ENCODE peak calls at places on chromosomes 5 and 9, in nine cellular contexts. N is PC-9, E is tibial nerve, C is Peyer's patch, X is esophagus squamous epithelium, O is thoracic aorta, T is thyroid gland, H is pancreas, Z is GM12878. A is an unnamed sample.

GRCh38 chr5:96624631-96625030 is 37.5 kb upstream of the CAST start:
- DNase-seq in N (no peak), E (no peak), C (no peak), X (no peak), O (no peak), T (no peak), H (no peak), Z (no peak), A (no peak)

GRCh38 chr9:132946216-132946615 is 1.8 kb upstream of the TSC1 start:
- DNase-seq in N (no peak), E (no peak), C (no peak), X (no peak), O (no peak), T (no peak), H (no peak), Z (no peak), A (no peak)

GRCh38 chr9:37963936-37964739 is 60.2 kb upstream of the SLC25A51 start:
- DNase-seq in N (peak; percentile 60), E (peak; percentile 38), C (no peak), X (no peak), O (peak; percentile 60), T (no peak), H (peak; percentile 74), Z (no peak), A (peak; percentile 85)

GRCh38 chr5:87081511-87082372 is 185.9 kb upstream of the RASA1 start:
- DNase-seq in N (no peak), E (no peak), C (peak; percentile 78), X (no peak), O (no peak), T (peak; percentile 7), H (no peak), Z (peak; percentile 80), A (no peak)

GRCh38 chr5:171681061-171681460 is 104.6 kb upstream of the SMIM23 start:
- DNase-seq in N (no peak), E (no peak), C (no peak), X (no peak), O (no peak), T (no peak), H (no peak), Z (no peak), A (no peak)

GRCh38 chr5:137096149-137097103 is 402.7 kb downstream of the SPOCK1 start:
- DNase-seq in N (no peak), E (no peak), C (no peak), X (no peak), O (no peak), T (no peak), H (no peak), Z (no peak), A (no peak)

GRCh38 chr5:131393498-131393968 is 129.7 kb downstream of the CDC42SE2 start:
- DNase-seq in N (no peak), E (no peak), C (no peak), X (no peak), O (no peak), T (peak; percentile 84), H (no peak), Z (no peak), A (no peak)

GRCh38 chr5:132500931-132501628 is 10.5 kb upstream of the IRF1 start:
- DNase-seq in N (peak; percentile 45), E (no peak), C (peak; percentile 76), X (no peak), O (no peak), T (peak; percentile 67), H (peak; percentile 69), Z (no peak), A (peak; percentile 74)

GRCh38 chr5:134008257-134008749 is 3.5 kb upstream of the VDAC1 start:
- DNase-seq in N (no peak), E (no peak), C (no peak), X (no peak), O (no peak), T (no peak), H (no peak), Z (no peak), A (no peak)

GRCh38 chr5:67620386-67621039 is 423.9 kb upstream of the CD180 start:
- DNase-seq in N (no peak), E (no peak), C (no peak), X (no peak), O (no peak), T (peak; percentile 2), H (no peak), Z (no peak), A (no peak)

GRCh38 chr9:70411930-70412677 is 2.4 kb downstream of the KLF9 start:
- DNase-seq in N (peak; percentile 81), E (peak; percentile 60), C (peak; percentile 73), X (peak; percentile 6), O (no peak), T (peak; percentile 83), H (peak; percentile 81), Z (peak; percentile 51), A (peak; percentile 85)

DNA sequence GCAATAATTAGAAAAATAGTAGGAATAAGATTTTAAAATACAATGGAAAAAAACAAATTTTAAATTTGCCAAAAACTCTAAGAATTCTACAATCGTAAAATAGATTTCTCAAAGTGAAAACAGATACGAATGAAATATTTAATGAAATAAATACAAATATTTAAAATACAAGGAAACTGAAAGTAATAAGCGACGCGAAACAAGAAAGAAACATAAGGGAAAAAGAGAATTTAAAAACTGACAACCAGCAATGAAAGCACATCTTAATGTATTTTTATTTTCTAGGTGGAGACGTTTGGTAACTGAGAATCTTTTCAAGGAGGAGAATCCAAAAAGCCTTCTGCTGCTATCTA is 1.0 kb downstream of the ANXA2R start:
- DNase-seq in N (no peak), E (no peak), C (no peak), X (no peak), O (no peak), T (no peak), H (no peak), Z (no peak), A (no peak)
- H3K27me3 ChIP-seq in N (no peaks in the 10 kb centered on the region), E (no peaks in the 10 kb centered on the region), C (no peaks in the 10 kb centered on the region), X (no peaks in the 10 kb centered on the region), O (no peaks in the 10 kb centered on the region), T (peaks cover 48% of the 10 kb centered on the region), H (no peaks in the 10 kb centered on the region), Z (no peaks in the 10 kb centered on the region), A (peaks cover 27% of the 10 kb centered on the region)

GRCh38 chr5:52807723-52808122 is 20.0 kb downstream of the ITGA1 start:
- DNase-seq in N (no peak), E (no peak), C (no peak), X (no peak), O (no peak), T (no peak), H (no peak), Z (no peak), A (no peak)

GRCh38 chr5:52808316-52808901 is 20.7 kb downstream of the ITGA1 start:
- DNase-seq in N (no peak), E (no peak), C (no peak), X (no peak), O (no peak), T (no peak), H (no peak), Z (no peak), A (no peak)

GRCh38 chr5:52810426-52810825 is 22.7 kb downstream of the ITGA1 start:
- DNase-seq in N (no peak), E (no peak), C (no peak), X (no peak), O (no peak), T (no peak), H (no peak), Z (no peak), A (no peak)

GRCh38 chr5:52811067-52811749 is 23.5 kb downstream of the ITGA1 start:
- DNase-seq in N (peak; percentile 28), E (no peak), C (no peak), X (no peak), O (no peak), T (no peak), H (no peak), Z (no peak), A (peak; percentile 44)

DNA sequence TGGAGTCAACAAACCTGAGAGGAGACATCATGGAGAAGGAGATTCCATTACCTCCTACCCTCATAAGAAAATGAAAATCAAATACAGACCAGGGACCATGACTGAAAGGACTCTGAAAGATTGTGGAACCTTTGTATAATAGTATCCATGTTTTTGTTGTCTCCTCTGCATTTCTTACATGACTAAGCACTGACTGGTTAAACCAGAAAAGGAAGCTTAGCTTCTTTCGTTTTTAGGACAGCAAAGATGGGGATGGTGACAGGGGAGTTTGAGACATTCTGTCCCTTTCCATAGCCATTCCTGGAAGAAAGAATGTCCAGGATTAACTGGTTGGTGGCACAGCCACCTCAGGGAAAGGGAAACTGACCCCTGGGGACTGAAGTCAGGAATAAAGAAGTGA is 22.2 kb downstream of the ITGA1 start:
- DNase-seq in N (no peak), E (no peak), C (no peak), X (no peak), O (no peak), T (no peak), H (no peak), Z (no peak), A (no peak)
- H3K4me1 ChIP-seq in N (peaks cover 53% of the 10 kb centered on the region), E (peaks cover 16% of the 10 kb centered on the region), C (no peaks in the 10 kb centered on the region), X (peaks cover 35% of the 10 kb centered on the region), O (peaks cover 100% of the 10 kb centered on the region), T (peaks cover 34% of the 10 kb centered on the region), H (no peaks in the 10 kb centered on the region), Z (no peaks in the 10 kb centered on the region), A (peaks cover 69% of the 10 kb centered on the region)

DNA sequence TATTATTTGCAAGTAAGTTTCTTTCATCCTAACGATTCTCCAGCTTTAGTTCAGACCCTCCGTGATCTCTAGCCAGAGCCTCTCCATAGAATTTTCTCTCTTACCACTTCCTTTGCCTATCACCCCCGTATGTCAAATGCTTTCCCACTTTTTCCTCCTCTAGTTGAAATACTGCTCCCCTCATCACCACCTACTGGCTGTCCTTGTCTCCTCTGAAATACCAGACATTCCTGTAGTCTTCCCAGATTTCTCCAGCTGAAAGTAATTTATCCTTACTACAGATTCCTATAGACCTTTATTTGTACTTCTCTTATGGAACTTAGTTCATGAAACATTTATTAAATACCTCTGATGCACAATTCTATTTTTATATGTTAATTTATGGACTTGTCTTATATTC is 36.0 kb upstream of the GLIPR2 start:
- DNase-seq in N (no peak), E (no peak), C (no peak), X (no peak), O (no peak), T (no peak), H (no peak), Z (no peak), A (no peak)
- TF ChIP-seq CTCF in N (no peak), E (no peak), C (no peak), X (no peak), O (no peak), T (no peak), H (no peak), Z (no peak), A (no peak)

GRCh38 chr9:137051145-137051724 is 2.6 kb downstream of the ENTPD2 start:
- DNase-seq in N (no peak), E (no peak), C (no peak), X (no peak), O (no peak), T (no peak), H (no peak), Z (no peak), A (no peak)

GRCh38 chr9:137052293-137052692 is 1.6 kb downstream of the ENTPD2 start:
- DNase-seq in N (no peak), E (no peak), C (no peak), X (no peak), O (no peak), T (no peak), H (no peak), Z (no peak), A (no peak)

GRCh38 chr9:137053944-137054931 is at the start of gene ENTPD2:
- DNase-seq in N (peak; percentile 86), E (no peak), C (peak; percentile 49), X (no peak), O (no peak), T (peak; percentile 65), H (peak; percentile 73), Z (no peak), A (peak; percentile 75)

GRCh38 chr9:137054932-137055384 is 1.1 kb upstream of the ENTPD2 start:
- DNase-seq in N (no peak), E (no peak), C (no peak), X (no peak), O (no peak), T (no peak), H (no peak), Z (no peak), A (no peak)

GRCh38 chr9:137052998-137053943 is 590 bp downstream of the ENTPD2 start:
- DNase-seq in N (no peak), E (no peak), C (no peak), X (no peak), O (no peak), T (no peak), H (no peak), Z (no peak), A (no peak)
- H3K27me3 ChIP-seq in N (peaks cover 6% of the 10 kb centered on the region), E (peaks cover 35% of the 10 kb centered on the region), C (no peaks in the 10 kb centered on the region), X (no peaks in the 10 kb centered on the region), O (peaks cover 17% of the 10 kb centered on the region), T (peaks cover 13% of the 10 kb centered on the region), H (no peaks in the 10 kb centered on the region), Z (peaks cover 11% of the 10 kb centered on the region), A (peaks cover 62% of the 10 kb centered on the region)

A was measured in lower lobe of right lung.